ENCODE peak calls at places on chromosomes 12 and 14, in nine cellular contexts. One of them, this sample, is unnamed.

GRCh38 chr12:53300187-53300586 is 692 bp downstream of the MYG1 start:
- DNase-seq in IMR-90: peak; percentile 77
- DNase-seq in fibroblast of villous mesenchyme: peak; percentile 58
- DNase-seq in HepG2: no peak
- DNase-seq in left ventricle myocardium inferior: no peak
- DNase-seq in hepatocyte: no peak
- DNase-seq in fibroblast of pulmonary artery: peak; percentile 55
- DNase-seq in uterus: no peak
- DNase-seq in WERI-Rb-1: no peak
- DNase-seq in this sample: peak; percentile 71

GRCh38 chr12:118357327-118358007 is 15.2 kb downstream of the TAOK3 start:
- DNase-seq in IMR-90: peak; percentile 65
- DNase-seq in fibroblast of villous mesenchyme: no peak
- DNase-seq in HepG2: no peak
- DNase-seq in left ventricle myocardium inferior: no peak
- DNase-seq in hepatocyte: peak; percentile 32
- DNase-seq in fibroblast of pulmonary artery: peak; percentile 79
- DNase-seq in uterus: peak; percentile 37
- DNase-seq in WERI-Rb-1: no peak
- DNase-seq in this sample: peak; percentile 78

GRCh38 chr14:50758279-50758678 is 72.7 kb downstream of the NIN start:
- DNase-seq in IMR-90: no peak
- DNase-seq in fibroblast of villous mesenchyme: no peak
- DNase-seq in HepG2: no peak
- DNase-seq in left ventricle myocardium inferior: no peak
- DNase-seq in hepatocyte: no peak
- DNase-seq in fibroblast of pulmonary artery: no peak
- DNase-seq in uterus: no peak
- DNase-seq in WERI-Rb-1: no peak
- DNase-seq in this sample: no peak

GRCh38 chr12:124236651-124237050 is 58.2 kb upstream of the RFLNA start:
- DNase-seq in IMR-90: peak; percentile 63
- DNase-seq in fibroblast of villous mesenchyme: peak; percentile 81
- DNase-seq in HepG2: no peak
- DNase-seq in left ventricle myocardium inferior: no peak
- DNase-seq in hepatocyte: no peak
- DNase-seq in fibroblast of pulmonary artery: peak; percentile 78
- DNase-seq in uterus: no peak
- DNase-seq in WERI-Rb-1: no peak
- DNase-seq in this sample: peak; percentile 68

GRCh38 chr14:81137316-81137715 is 83.4 kb downstream of the GTF2A1 start:
- DNase-seq in IMR-90: peak; percentile 48
- DNase-seq in fibroblast of villous mesenchyme: peak; percentile 9
- DNase-seq in HepG2: no peak
- DNase-seq in left ventricle myocardium inferior: no peak
- DNase-seq in hepatocyte: no peak
- DNase-seq in fibroblast of pulmonary artery: peak; percentile 40
- DNase-seq in uterus: no peak
- DNase-seq in WERI-Rb-1: no peak
- DNase-seq in this sample: peak; percentile 81

GRCh38 chr12:21774358-21775129 is at the start of gene KCNJ8:
- DNase-seq in IMR-90: peak; percentile 50
- DNase-seq in fibroblast of villous mesenchyme: peak; percentile 19
- DNase-seq in HepG2: no peak
- DNase-seq in left ventricle myocardium inferior: peak; percentile 92
- DNase-seq in hepatocyte: peak; percentile 62
- DNase-seq in fibroblast of pulmonary artery: peak; percentile 22
- DNase-seq in uterus: peak; percentile 85
- DNase-seq in WERI-Rb-1: peak; percentile 88
- DNase-seq in this sample: peak; percentile 42

GRCh38 chr12:22395666-22396065 is 61.2 kb upstream of the ST8SIA1 start:
- DNase-seq in IMR-90: no peak
- DNase-seq in fibroblast of villous mesenchyme: no peak
- DNase-seq in HepG2: no peak
- DNase-seq in left ventricle myocardium inferior: no peak
- DNase-seq in hepatocyte: no peak
- DNase-seq in fibroblast of pulmonary artery: no peak
- DNase-seq in uterus: no peak
- DNase-seq in WERI-Rb-1: no peak
- DNase-seq in this sample: no peak

GRCh38 chr12:53050426-53051057 is 677 bp downstream of the TNS2 start:
- DNase-seq in IMR-90: no peak
- DNase-seq in fibroblast of villous mesenchyme: no peak
- DNase-seq in HepG2: no peak
- DNase-seq in left ventricle myocardium inferior: no peak
- DNase-seq in hepatocyte: no peak
- DNase-seq in fibroblast of pulmonary artery: no peak
- DNase-seq in uterus: no peak
- DNase-seq in WERI-Rb-1: no peak
- DNase-seq in this sample: no peak

GRCh38 chr14:74548881-74549280 is 55.3 kb downstream of the ISCA2 start:
- DNase-seq in IMR-90: peak; percentile 38
- DNase-seq in fibroblast of villous mesenchyme: peak; percentile 77
- DNase-seq in HepG2: no peak
- DNase-seq in left ventricle myocardium inferior: peak; percentile 83
- DNase-seq in hepatocyte: peak; percentile 36
- DNase-seq in fibroblast of pulmonary artery: peak; percentile 76
- DNase-seq in uterus: peak; percentile 57
- DNase-seq in WERI-Rb-1: no peak
- DNase-seq in this sample: peak; percentile 73

GRCh38 chr12:6953417-6954315 is 2.5 kb downstream of the PTPN6 start:
- DNase-seq in IMR-90: no peak
- DNase-seq in fibroblast of villous mesenchyme: peak; percentile 22
- DNase-seq in HepG2: no peak
- DNase-seq in left ventricle myocardium inferior: peak; percentile 47
- DNase-seq in hepatocyte: no peak
- DNase-seq in fibroblast of pulmonary artery: peak; percentile 59
- DNase-seq in uterus: no peak
- DNase-seq in WERI-Rb-1: no peak
- DNase-seq in this sample: no peak

GRCh38 chr14:67269338-67270060 is 28.3 kb downstream of the PALS1 start:
- DNase-seq in IMR-90: peak; percentile 87
- DNase-seq in fibroblast of villous mesenchyme: peak; percentile 88
- DNase-seq in HepG2: no peak
- DNase-seq in left ventricle myocardium inferior: no peak
- DNase-seq in hepatocyte: peak; percentile 38
- DNase-seq in fibroblast of pulmonary artery: peak; percentile 86
- DNase-seq in uterus: no peak
- DNase-seq in WERI-Rb-1: no peak
- DNase-seq in this sample: peak; percentile 47

GRCh38 chr12:108647199-108647935 is 13.7 kb upstream of the SELPLG start:
- DNase-seq in IMR-90: no peak
- DNase-seq in fibroblast of villous mesenchyme: peak; percentile 37
- DNase-seq in HepG2: no peak
- DNase-seq in left ventricle myocardium inferior: no peak
- DNase-seq in hepatocyte: no peak
- DNase-seq in fibroblast of pulmonary artery: no peak
- DNase-seq in uterus: no peak
- DNase-seq in WERI-Rb-1: no peak
- DNase-seq in this sample: no peak
- TF ChIP-seq CTCF in IMR-90: no peak
- TF ChIP-seq CTCF in fibroblast of villous mesenchyme: no peak
- TF ChIP-seq CTCF in HepG2: no peak
- TF ChIP-seq CTCF in left ventricle myocardium inferior: no peak
- TF ChIP-seq CTCF in hepatocyte: no peak
- TF ChIP-seq CTCF in fibroblast of pulmonary artery: no peak
- TF ChIP-seq CTCF in uterus: no peak
- TF ChIP-seq CTCF in WERI-Rb-1: peak; percentile 19
- TF ChIP-seq CTCF in this sample: no peak

GRCh38 chr12:106139422-106140141 is 828 bp upstream of the NUAK1 start:
- DNase-seq in IMR-90: peak; percentile 66
- DNase-seq in fibroblast of villous mesenchyme: peak; percentile 80
- DNase-seq in HepG2: peak; percentile 52
- DNase-seq in left ventricle myocardium inferior: peak; percentile 79
- DNase-seq in hepatocyte: peak; percentile 90
- DNase-seq in fibroblast of pulmonary artery: peak; percentile 72
- DNase-seq in uterus: peak; percentile 81
- DNase-seq in WERI-Rb-1: peak; percentile 53
- DNase-seq in this sample: peak; percentile 93

GRCh38 chr12:106136263-106136662 is 2.5 kb downstream of the NUAK1 start:
- DNase-seq in IMR-90: peak; percentile 83
- DNase-seq in fibroblast of villous mesenchyme: peak; percentile 93
- DNase-seq in HepG2: peak; percentile 73
- DNase-seq in left ventricle myocardium inferior: peak; percentile 91
- DNase-seq in hepatocyte: peak; percentile 94
- DNase-seq in fibroblast of pulmonary artery: peak; percentile 91
- DNase-seq in uterus: peak; percentile 95
- DNase-seq in WERI-Rb-1: peak; percentile 77
- DNase-seq in this sample: peak; percentile 68

GRCh38 chr12:106137456-106138278 is 1.1 kb downstream of the NUAK1 start:
- DNase-seq in IMR-90: peak; percentile 15
- DNase-seq in fibroblast of villous mesenchyme: no peak
- DNase-seq in HepG2: no peak
- DNase-seq in left ventricle myocardium inferior: no peak
- DNase-seq in hepatocyte: no peak
- DNase-seq in fibroblast of pulmonary artery: no peak
- DNase-seq in uterus: no peak
- DNase-seq in WERI-Rb-1: no peak
- DNase-seq in this sample: peak; percentile 53

GRCh38 chr12:106138646-106139421 is at the start of gene NUAK1:
- DNase-seq in IMR-90: peak; percentile 45
- DNase-seq in fibroblast of villous mesenchyme: peak; percentile 74
- DNase-seq in HepG2: no peak
- DNase-seq in left ventricle myocardium inferior: peak; percentile 82
- DNase-seq in hepatocyte: peak; percentile 86
- DNase-seq in fibroblast of pulmonary artery: peak; percentile 74
- DNase-seq in uterus: peak; percentile 66
- DNase-seq in WERI-Rb-1: peak; percentile 48
- DNase-seq in this sample: peak; percentile 60

GRCh38 chr12:106138279-106138645 is 492 bp downstream of the NUAK1 start:
- DNase-seq in IMR-90: no peak
- DNase-seq in fibroblast of villous mesenchyme: no peak
- DNase-seq in HepG2: no peak
- DNase-seq in left ventricle myocardium inferior: no peak
- DNase-seq in hepatocyte: peak; percentile 24
- DNase-seq in fibroblast of pulmonary artery: no peak
- DNase-seq in uterus: no peak
- DNase-seq in WERI-Rb-1: peak; percentile 9
- DNase-seq in this sample: no peak
- H3K4me3 ChIP-seq in IMR-90: peak overlapping the region; percentile 95
- H3K4me3 ChIP-seq in fibroblast of villous mesenchyme: peak overlapping the region; percentile 78
- H3K4me3 ChIP-seq in HepG2: peak overlapping the region; percentile 82
- H3K4me3 ChIP-seq in left ventricle myocardium inferior: peak overlapping the region; percentile 95
- H3K4me3 ChIP-seq in hepatocyte: peak overlapping the region; percentile 85
- H3K4me3 ChIP-seq in fibroblast of pulmonary artery: peak overlapping the region; percentile 80
- H3K4me3 ChIP-seq in uterus: peak overlapping the region; percentile 86
- H3K4me3 ChIP-seq in WERI-Rb-1: peak overlapping the region; percentile 52
- H3K4me3 ChIP-seq in this sample: peak overlapping the region; percentile 70

GRCh38 chr14:23727566-23728335 is 91.6 kb downstream of the DHRS2 start:
- DNase-seq in IMR-90: peak; percentile 26
- DNase-seq in fibroblast of villous mesenchyme: peak; percentile 40
- DNase-seq in HepG2: peak; percentile 90
- DNase-seq in left ventricle myocardium inferior: no peak
- DNase-seq in hepatocyte: peak; percentile 50
- DNase-seq in fibroblast of pulmonary artery: peak; percentile 42
- DNase-seq in uterus: no peak
- DNase-seq in WERI-Rb-1: peak; percentile 40
- DNase-seq in this sample: peak; percentile 52
- TF ChIP-seq CTCF in IMR-90: peak; percentile 41
- TF ChIP-seq CTCF in fibroblast of villous mesenchyme: peak; percentile 42
- TF ChIP-seq CTCF in HepG2: peak; percentile 91
- TF ChIP-seq CTCF in left ventricle myocardium inferior: peak; percentile 48
- TF ChIP-seq CTCF in hepatocyte: peak; percentile 29
- TF ChIP-seq CTCF in fibroblast of pulmonary artery: peak; percentile 14
- TF ChIP-seq CTCF in uterus: no peak
- TF ChIP-seq CTCF in WERI-Rb-1: peak; percentile 52
- TF ChIP-seq CTCF in this sample: peak; percentile 19

GRCh38 chr14:62077676-62078261 is 315.5 kb downstream of the SNAPC1 start:
- DNase-seq in IMR-90: no peak
- DNase-seq in fibroblast of villous mesenchyme: no peak
- DNase-seq in HepG2: no peak
- DNase-seq in left ventricle myocardium inferior: no peak
- DNase-seq in hepatocyte: no peak
- DNase-seq in fibroblast of pulmonary artery: no peak
- DNase-seq in uterus: no peak
- DNase-seq in WERI-Rb-1: peak; percentile 68
- DNase-seq in this sample: no peak
- H3K4me3 ChIP-seq in IMR-90: no peak overlapping the region
- H3K4me3 ChIP-seq in fibroblast of villous mesenchyme: no peak overlapping the region
- H3K4me3 ChIP-seq in HepG2: no peak overlapping the region
- H3K4me3 ChIP-seq in left ventricle myocardium inferior: no peak overlapping the region
- H3K4me3 ChIP-seq in hepatocyte: no peak overlapping the region
- H3K4me3 ChIP-seq in fibroblast of pulmonary artery: no peak overlapping the region
- H3K4me3 ChIP-seq in uterus: no peak overlapping the region
- H3K4me3 ChIP-seq in WERI-Rb-1: no peak overlapping the region
- H3K4me3 ChIP-seq in this sample: no peak overlapping the region

GRCh38 chr14:93332853-93333630 is at the start of gene BTBD7:
- DNase-seq in IMR-90: peak; percentile 92
- DNase-seq in fibroblast of villous mesenchyme: peak; percentile 94
- DNase-seq in HepG2: peak; percentile 90
- DNase-seq in left ventricle myocardium inferior: peak; percentile 95
- DNase-seq in hepatocyte: peak; percentile 100
- DNase-seq in fibroblast of pulmonary artery: peak; percentile 94
- DNase-seq in uterus: peak; percentile 92
- DNase-seq in WERI-Rb-1: peak; percentile 96
- DNase-seq in this sample: peak; percentile 96
- TF ChIP-seq CTCF in IMR-90: peak; percentile 40
- TF ChIP-seq CTCF in fibroblast of villous mesenchyme: peak; percentile 12
- TF ChIP-seq CTCF in HepG2: peak; percentile 9
- TF ChIP-seq CTCF in left ventricle myocardium inferior: peak; percentile 41
- TF ChIP-seq CTCF in hepatocyte: peak; percentile 41
- TF ChIP-seq CTCF in fibroblast of pulmonary artery: no peak
- TF ChIP-seq CTCF in uterus: peak; percentile 20
- TF ChIP-seq CTCF in WERI-Rb-1: peak; percentile 32
- TF ChIP-seq CTCF in this sample: no peak

This sample was measured in foreskin fibroblast.